ENCODE peak calls at places on chromosomes 16 and 17, in four cellular contexts. V is T47D, K is pancreas, I is RPMI8226. U is an unnamed sample.

GRCh38 chr17:29714146-29714545 is 91.4 kb upstream of the CORO6 start:
- DNase-seq in V (no peak), K (no peak), I (no peak), U (no peak)

GRCh38 chr17:29140631-29141483 is 39.3 kb downstream of the MYO18A start:
- DNase-seq in V (no peak), K (no peak), I (peak; percentile 23), U (no peak)

GRCh38 chr17:32936157-32936893 is 8.4 kb downstream of the TMEM98 start:
- DNase-seq in V (no peak), K (no peak), I (no peak), U (no peak)

GRCh38 chr17:7922499-7923289 is 6.6 kb upstream of the RNF227 start:
- DNase-seq in V (no peak), K (peak; percentile 83), I (no peak), U (peak; percentile 82)

GRCh38 chr17:61362396-61362795 is 37.2 kb upstream of the TBX2 start:
- DNase-seq in V (no peak), K (no peak), I (no peak), U (no peak)

GRCh38 chr16:57618306-57619132 is 9.9 kb upstream of the ADGRG1 start:
- DNase-seq in V (peak; percentile 87), K (peak; percentile 76), I (no peak), U (peak; percentile 75)

GRCh38 chr17:74201250-74201649 is 2.2 kb upstream of the RPL38 start:
- DNase-seq in V (peak; percentile 38), K (no peak), I (peak; percentile 88), U (no peak)

GRCh38 chr17:8965394-8966168 is at the start of gene PIK3R5:
- DNase-seq in V (peak; percentile 75), K (peak; percentile 77), I (peak; percentile 82), U (peak; percentile 78)

GRCh38 chr17:75632863-75633483 is at the start of gene SMIM5:
- DNase-seq in V (peak; percentile 88), K (peak; percentile 87), I (peak; percentile 79), U (peak; percentile 85)

GRCh38 chr17:16199093-16199492 is 16.2 kb downstream of the NCOR1 start:
- DNase-seq in V (no peak), K (no peak), I (no peak), U (no peak)

GRCh38 chr17:4074831-4075495 is 67.9 kb downstream of the ZZEF1 start:
- DNase-seq in V (peak; percentile 68), K (peak; percentile 33), I (peak; percentile 64), U (no peak)

GRCh38 chr17:28330671-28331070 is 4.6 kb downstream of the IFT20 start:
- DNase-seq in V (no peak), K (no peak), I (no peak), U (no peak)

GRCh38 chr16:57645691-57646387 is 17.4 kb downstream of the ADGRG1 start:
- DNase-seq in V (no peak), K (no peak), I (no peak), U (no peak)

GRCh38 chr17:39838057-39838456 is 26.1 kb downstream of the IKZF3 start:
- DNase-seq in V (no peak), K (no peak), I (no peak), U (no peak)

GRCh38 chr16:12340151-12340733 is 363.7 kb downstream of the SNX29 start:
- DNase-seq in V (peak; percentile 74), K (peak; percentile 46), I (peak; percentile 59), U (no peak)

GRCh38 chr17:142876-143784 is 5.8 kb downstream of the SCGB1C2 start:
- DNase-seq in V (no peak), K (peak; percentile 33), I (no peak), U (no peak)

GRCh38 chr16:11072420-11073153 is 128.2 kb downstream of the CLEC16A start:
- DNase-seq in V (no peak), K (no peak), I (no peak), U (no peak)